ENCODE peak calls at places on chromosome 11, in nine cellular contexts. One of them, this sample, is unnamed.
A peak's percentile ranks its signal among the peaks of the same experiment; 100 is the strongest.

GRCh38 chr11:76149713-76150112 is 56.6 kb downstream of the WNT11 start:
- DNase-seq in GM12865: no peak
- DNase-seq in type B pancreatic cell: no peak
- DNase-seq in psoas muscle: no peak
- DNase-seq in tibial artery: no peak
- DNase-seq in Caco-2: no peak
- DNase-seq in lower leg skin: no peak
- DNase-seq in GM13977: no peak
- DNase-seq in GM23338: no peak
- DNase-seq in this sample: no peak

GRCh38 chr11:134272381-134273316 is 3.5 kb upstream of the GLB1L3 start:
- DNase-seq in GM12865: no peak
- DNase-seq in type B pancreatic cell: peak; percentile 32
- DNase-seq in psoas muscle: no peak
- DNase-seq in tibial artery: no peak
- DNase-seq in Caco-2: peak; percentile 75
- DNase-seq in lower leg skin: no peak
- DNase-seq in GM13977: no peak
- DNase-seq in GM23338: peak; percentile 91
- DNase-seq in this sample: no peak

GRCh38 chr11:62922653-62923371 is 1.6 kb upstream of the CHRM1 start:
- DNase-seq in GM12865: peak; percentile 41
- DNase-seq in type B pancreatic cell: no peak
- DNase-seq in psoas muscle: no peak
- DNase-seq in tibial artery: no peak
- DNase-seq in Caco-2: no peak
- DNase-seq in lower leg skin: no peak
- DNase-seq in GM13977: peak; percentile 75
- DNase-seq in GM23338: peak; percentile 72
- DNase-seq in this sample: peak; percentile 80

GRCh38 chr11:70594031-70594430 is 195.7 kb downstream of the CTTN start:
- DNase-seq in GM12865: no peak
- DNase-seq in type B pancreatic cell: no peak
- DNase-seq in psoas muscle: no peak
- DNase-seq in tibial artery: no peak
- DNase-seq in Caco-2: no peak
- DNase-seq in lower leg skin: no peak
- DNase-seq in GM13977: no peak
- DNase-seq in GM23338: no peak
- DNase-seq in this sample: no peak

GRCh38 chr11:130816941-130817607 is 99.2 kb downstream of the SNX19 start:
- DNase-seq in GM12865: no peak
- DNase-seq in type B pancreatic cell: no peak
- DNase-seq in psoas muscle: peak; percentile 43
- DNase-seq in tibial artery: no peak
- DNase-seq in Caco-2: no peak
- DNase-seq in lower leg skin: no peak
- DNase-seq in GM13977: no peak
- DNase-seq in GM23338: no peak
- DNase-seq in this sample: no peak

GRCh38 chr11:129853508-129854228 is 38.0 kb downstream of the TMEM45B start:
- DNase-seq in GM12865: peak; percentile 23
- DNase-seq in type B pancreatic cell: no peak
- DNase-seq in psoas muscle: peak; percentile 27
- DNase-seq in tibial artery: no peak
- DNase-seq in Caco-2: peak; percentile 34
- DNase-seq in lower leg skin: peak; percentile 77
- DNase-seq in GM13977: no peak
- DNase-seq in GM23338: peak; percentile 23
- DNase-seq in this sample: no peak

GRCh38 chr11:82732734-82733443 is 775 bp downstream of the FAM181B start:
- DNase-seq in GM12865: no peak
- DNase-seq in type B pancreatic cell: no peak
- DNase-seq in psoas muscle: no peak
- DNase-seq in tibial artery: no peak
- DNase-seq in Caco-2: no peak
- DNase-seq in lower leg skin: no peak
- DNase-seq in GM13977: peak; percentile 53
- DNase-seq in GM23338: peak; percentile 60
- DNase-seq in this sample: peak; percentile 41

GRCh38 chr11:132631956-132632355 is 900.3 kb downstream of the OPCML start:
- DNase-seq in GM12865: no peak
- DNase-seq in type B pancreatic cell: no peak
- DNase-seq in psoas muscle: no peak
- DNase-seq in tibial artery: no peak
- DNase-seq in Caco-2: no peak
- DNase-seq in lower leg skin: no peak
- DNase-seq in GM13977: no peak
- DNase-seq in GM23338: no peak
- DNase-seq in this sample: no peak

GRCh38 chr11:59669611-59670009 is 773 bp upstream of the PATL1 start:
- DNase-seq in GM12865: no peak
- DNase-seq in type B pancreatic cell: no peak
- DNase-seq in psoas muscle: peak; percentile 29
- DNase-seq in tibial artery: peak; percentile 73
- DNase-seq in Caco-2: no peak
- DNase-seq in lower leg skin: peak; percentile 31
- DNase-seq in GM13977: no peak
- DNase-seq in GM23338: peak; percentile 63
- DNase-seq in this sample: no peak

GRCh38 chr11:116691779-116692178 is 81.0 kb downstream of the BUD13 start:
- DNase-seq in GM12865: peak; percentile 52
- DNase-seq in type B pancreatic cell: peak; percentile 71
- DNase-seq in psoas muscle: peak; percentile 36
- DNase-seq in tibial artery: peak; percentile 65
- DNase-seq in Caco-2: peak; percentile 86
- DNase-seq in lower leg skin: no peak
- DNase-seq in GM13977: peak; percentile 83
- DNase-seq in GM23338: peak; percentile 86
- DNase-seq in this sample: peak; percentile 90

GRCh38 chr11:74086242-74086884 is 77.5 kb upstream of the UCP3 start:
- DNase-seq in GM12865: no peak
- DNase-seq in type B pancreatic cell: no peak
- DNase-seq in psoas muscle: no peak
- DNase-seq in tibial artery: no peak
- DNase-seq in Caco-2: no peak
- DNase-seq in lower leg skin: no peak
- DNase-seq in GM13977: no peak
- DNase-seq in GM23338: no peak
- DNase-seq in this sample: no peak

GRCh38 chr11:70532728-70533127 is 134.4 kb downstream of the CTTN start:
- DNase-seq in GM12865: no peak
- DNase-seq in type B pancreatic cell: no peak
- DNase-seq in psoas muscle: no peak
- DNase-seq in tibial artery: peak; percentile 25
- DNase-seq in Caco-2: no peak
- DNase-seq in lower leg skin: no peak
- DNase-seq in GM13977: no peak
- DNase-seq in GM23338: no peak
- DNase-seq in this sample: no peak

GRCh38 chr11:127950162-127950561 is 637.2 kb downstream of the ETS1 start:
- DNase-seq in GM12865: no peak
- DNase-seq in type B pancreatic cell: no peak
- DNase-seq in psoas muscle: no peak
- DNase-seq in tibial artery: no peak
- DNase-seq in Caco-2: no peak
- DNase-seq in lower leg skin: no peak
- DNase-seq in GM13977: no peak
- DNase-seq in GM23338: no peak
- DNase-seq in this sample: no peak

GRCh38 chr11:110190885-110191284 is 97.7 kb downstream of the ZC3H12C start:
- DNase-seq in GM12865: no peak
- DNase-seq in type B pancreatic cell: no peak
- DNase-seq in psoas muscle: no peak
- DNase-seq in tibial artery: no peak
- DNase-seq in Caco-2: no peak
- DNase-seq in lower leg skin: no peak
- DNase-seq in GM13977: no peak
- DNase-seq in GM23338: no peak
- DNase-seq in this sample: no peak

GRCh38 chr11:8871283-8871775 is 39.7 kb upstream of the AKIP1 start:
- DNase-seq in GM12865: no peak
- DNase-seq in type B pancreatic cell: peak; percentile 74
- DNase-seq in psoas muscle: peak; percentile 61
- DNase-seq in tibial artery: peak; percentile 77
- DNase-seq in Caco-2: peak; percentile 69
- DNase-seq in lower leg skin: peak; percentile 60
- DNase-seq in GM13977: no peak
- DNase-seq in GM23338: peak; percentile 84
- DNase-seq in this sample: no peak
- TF ChIP-seq CTCF in GM12865: no peak
- TF ChIP-seq CTCF in type B pancreatic cell: no peak
- TF ChIP-seq CTCF in psoas muscle: no peak
- TF ChIP-seq CTCF in tibial artery: no peak
- TF ChIP-seq CTCF in Caco-2: no peak
- TF ChIP-seq CTCF in lower leg skin: no peak
- TF ChIP-seq CTCF in GM13977: no peak
- TF ChIP-seq CTCF in GM23338: no peak
- TF ChIP-seq CTCF in this sample: no peak

GRCh38 chr11:111530091-111530490 is 10.4 kb upstream of the LAYN start:
- DNase-seq in GM12865: no peak
- DNase-seq in type B pancreatic cell: no peak
- DNase-seq in psoas muscle: no peak
- DNase-seq in tibial artery: no peak
- DNase-seq in Caco-2: no peak
- DNase-seq in lower leg skin: no peak
- DNase-seq in GM13977: no peak
- DNase-seq in GM23338: no peak
- DNase-seq in this sample: no peak

GRCh38 chr11:111527279-111527678 is 12.7 kb downstream of the HOATZ start:
- DNase-seq in GM12865: no peak
- DNase-seq in type B pancreatic cell: no peak
- DNase-seq in psoas muscle: no peak
- DNase-seq in tibial artery: no peak
- DNase-seq in Caco-2: no peak
- DNase-seq in lower leg skin: no peak
- DNase-seq in GM13977: no peak
- DNase-seq in GM23338: no peak
- DNase-seq in this sample: no peak

GRCh38 chr11:111526501-111526900 is 11.9 kb downstream of the HOATZ start:
- DNase-seq in GM12865: peak; percentile 60
- DNase-seq in type B pancreatic cell: no peak
- DNase-seq in psoas muscle: no peak
- DNase-seq in tibial artery: no peak
- DNase-seq in Caco-2: no peak
- DNase-seq in lower leg skin: no peak
- DNase-seq in GM13977: peak; percentile 61
- DNase-seq in GM23338: no peak
- DNase-seq in this sample: peak; percentile 67

GRCh38 chr11:111531156-111531555 is 9.4 kb upstream of the LAYN start:
- DNase-seq in GM12865: no peak
- DNase-seq in type B pancreatic cell: no peak
- DNase-seq in psoas muscle: no peak
- DNase-seq in tibial artery: no peak
- DNase-seq in Caco-2: no peak
- DNase-seq in lower leg skin: no peak
- DNase-seq in GM13977: no peak
- DNase-seq in GM23338: no peak
- DNase-seq in this sample: no peak

DNA sequence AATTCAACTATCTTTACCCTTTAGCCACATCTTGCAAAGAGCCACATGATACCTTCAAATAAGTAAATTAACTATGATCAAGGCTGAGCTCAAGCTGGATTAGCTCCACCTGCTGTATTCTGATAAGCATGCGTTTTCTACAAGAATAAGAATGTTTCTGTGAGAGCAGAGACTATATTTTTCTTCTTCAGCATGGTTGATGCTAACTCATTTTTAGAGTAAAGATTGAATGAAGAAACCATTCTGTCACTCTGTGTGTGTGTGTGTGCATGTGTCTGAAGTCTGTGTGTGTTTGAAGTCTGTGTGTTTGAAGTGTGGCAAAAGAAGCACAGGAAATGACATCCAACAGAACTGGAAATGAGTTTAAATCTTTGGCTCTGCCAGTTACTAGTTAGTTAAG is 12.0 kb upstream of the LAYN start:
- DNase-seq in GM12865: peak; percentile 24
- DNase-seq in type B pancreatic cell: no peak
- DNase-seq in psoas muscle: no peak
- DNase-seq in tibial artery: no peak
- DNase-seq in Caco-2: no peak
- DNase-seq in lower leg skin: no peak
- DNase-seq in GM13977: no peak
- DNase-seq in GM23338: no peak
- DNase-seq in this sample: no peak
- TF ChIP-seq CTCF in GM12865: no peak
- TF ChIP-seq CTCF in type B pancreatic cell: no peak
- TF ChIP-seq CTCF in psoas muscle: no peak
- TF ChIP-seq CTCF in tibial artery: no peak
- TF ChIP-seq CTCF in Caco-2: no peak
- TF ChIP-seq CTCF in lower leg skin: no peak
- TF ChIP-seq CTCF in GM13977: peak; percentile 14
- TF ChIP-seq CTCF in GM23338: peak; percentile 21
- TF ChIP-seq CTCF in this sample: no peak

GRCh38 chr11:115103921-115104320 is 400.3 kb downstream of the CADM1 start:
- DNase-seq in GM12865: no peak
- DNase-seq in type B pancreatic cell: no peak
- DNase-seq in psoas muscle: no peak
- DNase-seq in tibial artery: no peak
- DNase-seq in Caco-2: no peak
- DNase-seq in lower leg skin: no peak
- DNase-seq in GM13977: no peak
- DNase-seq in GM23338: no peak
- DNase-seq in this sample: no peak
- TF ChIP-seq CTCF in GM12865: no peak
- TF ChIP-seq CTCF in type B pancreatic cell: peak; percentile 57
- TF ChIP-seq CTCF in psoas muscle: no peak
- TF ChIP-seq CTCF in tibial artery: no peak
- TF ChIP-seq CTCF in Caco-2: peak; percentile 40
- TF ChIP-seq CTCF in lower leg skin: no peak
- TF ChIP-seq CTCF in GM13977: no peak
- TF ChIP-seq CTCF in GM23338: peak; percentile 38
- TF ChIP-seq CTCF in this sample: no peak

DNA sequence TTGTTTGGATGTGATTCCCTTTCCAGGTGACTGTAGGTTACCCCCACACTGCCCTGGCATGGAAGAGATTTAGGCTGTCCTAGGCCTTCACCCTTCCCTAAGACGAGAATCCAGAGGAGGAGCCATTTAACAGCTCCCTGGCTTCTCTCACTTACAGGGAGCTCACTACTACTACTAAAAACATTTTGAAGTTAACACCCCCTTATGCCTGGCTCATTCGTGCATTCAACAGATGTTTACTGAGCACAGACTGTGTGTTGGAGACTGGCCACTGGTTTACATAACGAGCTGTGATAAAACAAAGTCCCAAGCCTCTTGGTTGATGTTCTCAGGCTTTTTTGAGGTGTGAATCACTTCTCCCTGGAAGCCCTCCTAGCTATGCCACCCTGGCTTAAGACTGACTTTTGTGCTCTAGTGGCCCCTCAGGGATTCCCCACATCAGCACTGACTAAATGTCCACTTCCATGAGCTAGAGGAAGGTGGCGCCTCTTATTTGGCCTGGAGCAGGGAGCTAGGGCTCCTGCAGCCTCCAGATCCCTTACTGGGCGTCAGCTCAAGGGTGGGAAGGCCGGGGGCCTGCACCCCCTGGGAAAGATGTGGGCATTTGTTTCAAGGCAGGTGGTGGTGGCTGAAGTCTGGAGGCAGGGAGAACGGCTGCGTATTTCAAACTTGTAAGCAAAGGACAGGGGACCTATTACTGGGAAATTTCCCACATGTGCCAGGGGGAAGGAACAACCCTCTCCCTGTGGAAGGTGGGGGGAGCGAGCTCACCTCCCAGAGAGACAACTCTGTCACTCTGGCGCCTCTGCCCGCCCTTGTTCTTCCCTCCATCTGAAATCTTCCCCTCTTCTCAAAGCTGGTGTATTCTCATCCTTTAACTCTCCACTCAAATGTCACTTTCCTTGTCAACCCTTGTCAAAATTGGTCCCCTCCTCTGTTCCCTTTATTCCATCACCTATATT is 19.4 kb upstream of the MALAT1 start:
- DNase-seq in GM12865: no peak
- DNase-seq in type B pancreatic cell: no peak
- DNase-seq in psoas muscle: peak; percentile 49
- DNase-seq in tibial artery: peak; percentile 90
- DNase-seq in Caco-2: peak; percentile 68
- DNase-seq in lower leg skin: no peak
- DNase-seq in GM13977: peak; percentile 25
- DNase-seq in GM23338: peak; percentile 83
- DNase-seq in this sample: peak; percentile 26
- TF ChIP-seq CTCF in GM12865: peak; percentile 1
- TF ChIP-seq CTCF in type B pancreatic cell: peak; percentile 35
- TF ChIP-seq CTCF in psoas muscle: peak; percentile 41
- TF ChIP-seq CTCF in tibial artery: peak; percentile 39
- TF ChIP-seq CTCF in Caco-2: peak; percentile 58
- TF ChIP-seq CTCF in lower leg skin: no peak
- TF ChIP-seq CTCF in GM13977: peak; percentile 35
- TF ChIP-seq CTCF in GM23338: peak; percentile 60
- TF ChIP-seq CTCF in this sample: peak; percentile 35